ENCODE peak calls at places on chromosomes 12 and 14, in nine cellular contexts. V is stomach, Z is prostate gland, T is sigmoid colon, A is H1, M is breast epithelium, S is HepG2, C is K562, B is transverse colon. E is an unnamed sample.

GRCh38 chr14:20198991-20199390 is 8.3 kb downstream of the OR11G2 start:
- DNase-seq in V (no peak), Z (no peak), T (no peak), A (no peak), M (no peak), S (no peak), C (no peak), B (no peak), E (no peak)

GRCh38 chr12:133129368-133130037 is 571 bp downstream of the ZNF891 start:
- DNase-seq in V (no peak), Z (no peak), T (no peak), A (no peak), M (no peak), S (peak; percentile 2), C (no peak), B (no peak), E (peak; percentile 75)

GRCh38 chr14:23183479-23183878 is at the start of gene SLC7A8:
- DNase-seq in V (peak; percentile 71), Z (peak; percentile 79), T (peak; percentile 82), A (no peak), M (peak; percentile 68), S (no peak), C (no peak), B (peak; percentile 67), E (peak; percentile 75)

GRCh38 chr12:75725505-75726120 is 214.2 kb upstream of the KRR1 start:
- DNase-seq in V (no peak), Z (no peak), T (no peak), A (no peak), M (no peak), S (no peak), C (peak; percentile 25), B (no peak), E (no peak)

GRCh38 chr12:58794859-58795258 is 125.4 kb downstream of the LRIG3 start:
- DNase-seq in V (no peak), Z (no peak), T (no peak), A (no peak), M (no peak), S (no peak), C (no peak), B (no peak), E (no peak)

GRCh38 chr14:59321184-59321952 is 132.9 kb downstream of the DAAM1 start:
- DNase-seq in V (no peak), Z (no peak), T (no peak), A (no peak), M (no peak), S (no peak), C (no peak), B (no peak), E (no peak)

GRCh38 chr12:115638753-115639666 is 638.5 kb downstream of the MED13L start:
- DNase-seq in V (no peak), Z (no peak), T (no peak), A (no peak), M (no peak), S (no peak), C (no peak), B (peak; percentile 15), E (no peak)

GRCh38 chr12:23585782-23586163 is 363.7 kb downstream of the SOX5 start:
- DNase-seq in V (no peak), Z (no peak), T (no peak), A (peak; percentile 70), M (no peak), S (no peak), C (no peak), B (no peak), E (no peak)

GRCh38 chr14:88682495-88683114 is 110.1 kb downstream of the EML5 start:
- DNase-seq in V (no peak), Z (no peak), T (no peak), A (peak; percentile 9), M (no peak), S (no peak), C (peak; percentile 19), B (no peak), E (no peak)

GRCh38 chr14:97781961-97782360 is 984.8 kb downstream of the VRK1 start:
- DNase-seq in V (no peak), Z (no peak), T (no peak), A (no peak), M (no peak), S (no peak), C (no peak), B (no peak), E (no peak)

GRCh38 chr12:27290501-27291168 is 42.0 kb upstream of the BMAL2 start:
- DNase-seq in V (no peak), Z (no peak), T (no peak), A (no peak), M (no peak), S (no peak), C (no peak), B (no peak), E (no peak)

GRCh38 chr14:23392613-23393012 is 15.5 kb downstream of the MYH6 start:
- DNase-seq in V (no peak), Z (no peak), T (no peak), A (no peak), M (no peak), S (no peak), C (peak; percentile 8), B (no peak), E (no peak)

GRCh38 chr14:76564471-76565119 is 188.7 kb downstream of the ESRRB start:
- DNase-seq in V (no peak), Z (no peak), T (no peak), A (no peak), M (no peak), S (no peak), C (peak; percentile 18), B (no peak), E (no peak)

GRCh38 chr14:65637780-65638179 is 225.2 kb downstream of the FUT8 start:
- DNase-seq in V (no peak), Z (no peak), T (no peak), A (no peak), M (no peak), S (no peak), C (no peak), B (no peak), E (no peak)

GRCh38 chr12:131829351-131829794 is 1.2 kb downstream of the MMP17 start:
- DNase-seq in V (no peak), Z (no peak), T (peak; percentile 76), A (no peak), M (no peak), S (no peak), C (peak; percentile 45), B (no peak), E (no peak)

DNA sequence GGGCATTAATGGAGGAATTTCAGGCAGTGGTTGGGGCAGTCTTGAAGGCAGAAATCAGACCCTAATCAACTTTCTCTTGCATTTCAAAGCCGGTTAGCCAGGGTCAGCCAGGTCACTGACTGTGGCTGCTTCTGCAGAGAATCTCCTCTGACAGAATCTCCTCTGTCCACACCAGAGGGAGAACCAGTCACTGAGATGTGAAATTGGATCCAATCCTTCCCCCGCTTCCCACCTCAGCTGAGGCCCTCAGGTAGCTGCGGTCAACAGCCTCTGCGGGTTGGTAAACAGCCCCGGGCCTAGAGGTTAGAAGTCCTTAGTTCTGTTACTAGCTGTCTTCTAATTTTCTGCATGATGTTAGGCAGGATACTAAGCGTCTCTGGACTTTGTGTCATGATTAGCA is 39.8 kb upstream of the NUAK1 start:
- DNase-seq in V (no peak), Z (no peak), T (no peak), A (no peak), M (no peak), S (no peak), C (no peak), B (no peak), E (no peak)
- H3K4me3 ChIP-seq in V (no peak overlapping the region), Z (no peak overlapping the region), T (no peak overlapping the region), A (no peak overlapping the region), M (no peak overlapping the region), S (no peak overlapping the region), C (no peak overlapping the region), B (no peak overlapping the region), E (no peak overlapping the region)

GRCh38 chr14:77717608-77718305 is 9.9 kb downstream of the SLIRP start:
- DNase-seq in V (no peak), Z (no peak), T (no peak), A (no peak), M (no peak), S (no peak), C (no peak), B (no peak), E (no peak)
- TF ChIP-seq POLR2AphosphoS5 in V (no peak), Z (no peak), T (no peak), A (peak; percentile 70), M (no peak), S (no peak), C (no peak), B (no peak), E (no peak)

GRCh38 chr12:54017845-54018607 is 9.2 kb downstream of the HOXC8 start:
- DNase-seq in V (peak; percentile 67), Z (no peak), T (no peak), A (no peak), M (peak; percentile 79), S (no peak), C (peak; percentile 95), B (peak; percentile 63), E (peak; percentile 93)

GRCh38 chr12:54016051-54016450 is 7.3 kb downstream of the HOXC8 start:
- DNase-seq in V (no peak), Z (no peak), T (no peak), A (no peak), M (no peak), S (no peak), C (no peak), B (no peak), E (no peak)

GRCh38 chr12:54015210-54015931 is 6.6 kb downstream of the HOXC8 start:
- DNase-seq in V (no peak), Z (no peak), T (no peak), A (no peak), M (no peak), S (no peak), C (no peak), B (no peak), E (no peak)

GRCh38 chr12:54017027-54017788 is 8.4 kb downstream of the HOXC8 start:
- DNase-seq in V (no peak), Z (no peak), T (no peak), A (no peak), M (no peak), S (no peak), C (peak; percentile 56), B (no peak), E (no peak)

GRCh38 chr12:54016478-54016964 is 7.7 kb downstream of the HOXC8 start:
- DNase-seq in V (no peak), Z (peak; percentile 20), T (no peak), A (no peak), M (no peak), S (no peak), C (no peak), B (no peak), E (no peak)
- TF ChIP-seq POLR2A in V (no peak), Z (no peak), T (no peak), A (no peak), M (no peak), S (no peak), C (no peak), B (no peak), E (no peak)

DNA sequence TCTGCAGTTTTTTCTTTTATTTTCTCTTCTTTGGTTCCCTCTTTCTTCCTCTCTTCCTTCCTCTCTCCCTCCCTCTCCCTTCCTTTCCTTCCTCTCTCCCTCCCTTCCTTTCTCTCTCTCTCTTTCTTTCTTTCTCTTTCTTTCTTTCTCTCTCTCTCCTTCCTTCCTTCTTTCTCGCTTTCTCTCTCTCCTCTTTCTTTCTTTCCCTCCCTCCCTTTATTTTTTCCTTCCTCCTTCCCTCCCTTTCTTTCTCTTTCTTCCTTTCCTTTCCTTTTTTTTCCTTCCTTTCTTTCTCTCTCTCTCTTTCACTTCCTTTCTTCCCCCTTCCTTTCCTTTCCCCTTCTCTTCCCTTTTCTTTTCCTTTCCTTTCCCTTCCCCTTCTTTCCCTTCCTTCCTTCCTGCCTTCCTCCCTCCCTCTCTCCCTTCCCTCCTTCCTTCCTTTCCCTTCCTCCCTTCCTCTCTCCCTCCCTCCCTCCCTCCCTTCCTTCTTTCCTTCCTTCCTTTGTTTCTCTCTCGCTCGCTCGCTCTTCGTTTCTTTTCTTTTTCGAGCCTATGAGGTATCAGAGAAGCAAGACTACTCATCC is 13.7 kb downstream of the CFAP54 start:
- DNase-seq in V (no peak), Z (no peak), T (no peak), A (no peak), M (no peak), S (no peak), C (no peak), B (no peak), E (no peak)
- H3K4me3 ChIP-seq in V (no peak overlapping the region), Z (no peak overlapping the region), T (no peak overlapping the region), A (no peak overlapping the region), M (no peak overlapping the region), S (no peak overlapping the region), C (no peak overlapping the region), B (no peak overlapping the region), E (no peak overlapping the region)

E was measured in spleen.